ENCODE peak calls at places on chromosomes 16 and 17, in six cellular contexts. I, T, S, E, F and J are unnamed samples.

GRCh38 chr17:9907883-9908648 is 3.0 kb upstream of the RCVRN start:
- DNase-seq in F (no peak), E (no peak), S (no peak), T (no peak), I (no peak), J (no peak)

GRCh38 chr16:55272787-55273186 is 51.2 kb upstream of the IRX6 start:
- DNase-seq in S (no peak), E (no peak), F (no peak), T (no peak), I (no peak), J (no peak)

GRCh38 chr16:12010388-12011251 is 34.1 kb downstream of the SNX29 start:
- DNase-seq in I (no peak), S (no peak), F (no peak), E (no peak), T (no peak), J (no peak)

GRCh38 chr17:61305024-61305423 is 94.6 kb upstream of the TBX2 start:
- DNase-seq in E (no peak), T (no peak), F (peak; percentile 22), S (no peak), I (no peak), J (no peak)

GRCh38 chr17:33667052-33667509 is 374.0 kb upstream of the ASIC2 start:
- DNase-seq in I (no peak), F (no peak), E (no peak), S (no peak), T (no peak), J (no peak)

GRCh38 chr16:75012380-75013081 is 13.7 kb downstream of the ZNRF1 start:
- DNase-seq in E (no peak), S (no peak), F (no peak), T (no peak), I (no peak), J (no peak)

GRCh38 chr17:8188408-8188839 is 1.6 kb downstream of the BORCS6 start:
- DNase-seq in S (no peak), E (no peak), I (no peak), F (no peak), T (no peak), J (no peak)

GRCh38 chr16:54326266-54326662 is 39.7 kb upstream of the IRX3 start:
- DNase-seq in S (no peak), I (no peak), E (no peak), T (no peak), F (no peak), J (no peak)

GRCh38 chr16:50270510-50271147 is 4.3 kb downstream of the ADCY7 start:
- DNase-seq in T (no peak), F (no peak), I (peak; percentile 52), E (no peak), S (no peak), J (no peak)

GRCh38 chr17:57948555-57949420 is 6.4 kb downstream of the CUEDC1 start:
- DNase-seq in S (no peak), I (peak; percentile 46), F (no peak), E (no peak), T (no peak), J (no peak)

GRCh38 chr16:2299121-2299914 is 31.4 kb upstream of the RNPS1 start:
- DNase-seq in S (no peak), I (no peak), T (no peak), E (no peak), F (no peak), J (no peak)

GRCh38 chr17:80760501-80760900 is 215.9 kb downstream of the RPTOR start:
- DNase-seq in T (no peak), F (no peak), S (no peak), E (no peak), I (peak; percentile 69), J (no peak)

GRCh38 chr17:40963838-40964237 is 2.9 kb downstream of the KRT39 start:
- DNase-seq in I (no peak), E (no peak), F (no peak), S (no peak), T (no peak), J (no peak)

GRCh38 chr17:44086364-44087311 is 16.1 kb downstream of the G6PC3 start:
- DNase-seq in F (no peak), S (no peak), T (no peak), I (no peak), E (no peak), J (no peak)

GRCh38 chr16:57147381-57148191 is 38.3 kb downstream of the PSME3IP1 start:
- DNase-seq in F (no peak), T (no peak), E (no peak), S (no peak), I (no peak), J (no peak)

GRCh38 chr17:1137465-1137894 is 42.3 kb downstream of the ABR start:
- DNase-seq in I (no peak), S (peak; percentile 51), T (peak; percentile 45), F (no peak), E (no peak), J (no peak)

GRCh38 chr17:76191891-76192290 is 48.4 kb downstream of the RNF157 start:
- DNase-seq in S (no peak), E (no peak), I (no peak), F (no peak), T (no peak), J (no peak)

GRCh38 chr17:28963212-28963611 is 11.9 kb upstream of the PHF12 start:
- DNase-seq in F (no peak), T (no peak), I (no peak), S (no peak), E (no peak), J (no peak)

GRCh38 chr17:7192271-7192937 is 13.2 kb upstream of the ASGR1 start:
- DNase-seq in I (peak; percentile 22), S (no peak), T (no peak), E (no peak), F (no peak), J (no peak)

GRCh38 chr17:31697838-31698237 is 161.2 kb downstream of the COPRS start:
- DNase-seq in T (no peak), E (peak; percentile 44), I (no peak), S (no peak), F (no peak), J (no peak)

GRCh38 chr16:70725024-70725911 is 39.4 kb upstream of the MTSS2 start:
- DNase-seq in F (no peak), E (no peak), T (no peak), I (peak; percentile 81), S (no peak), J (no peak)

GRCh38 chr16:1100084-1100800 is 4.2 kb upstream of the C1QTNF8 start:
- DNase-seq in E (no peak), S (no peak), T (no peak), I (no peak), F (no peak), J (no peak)

GRCh38 chr17:57959929-57960328 is 4.7 kb upstream of the CUEDC1 start:
- DNase-seq in T (no peak), I (no peak), S (no peak), F (peak; percentile 49), E (no peak), J (no peak)

GRCh38 chr17:21213491-21214014 is 408 bp downstream of the TMEM11 start:
- DNase-seq in S (no peak), I (peak; percentile 74), F (no peak), T (peak; percentile 3), E (peak; percentile 69), J (no peak)

GRCh38 chr17:21214015-21214776 is at the start of gene TMEM11:
- DNase-seq in I (peak; percentile 98), E (peak; percentile 97), T (peak; percentile 87), S (peak; percentile 96), F (peak; percentile 95), J (peak; percentile 87)

GRCh38 chr17:21211825-21212479 is 2.0 kb downstream of the TMEM11 start:
- DNase-seq in T (no peak), F (no peak), I (no peak), S (no peak), E (no peak), J (no peak)

GRCh38 chr17:21214777-21215541 is 998 bp upstream of the TMEM11 start:
- DNase-seq in I (peak; percentile 56), S (no peak), F (no peak), E (no peak), T (no peak), J (no peak)

DNA sequence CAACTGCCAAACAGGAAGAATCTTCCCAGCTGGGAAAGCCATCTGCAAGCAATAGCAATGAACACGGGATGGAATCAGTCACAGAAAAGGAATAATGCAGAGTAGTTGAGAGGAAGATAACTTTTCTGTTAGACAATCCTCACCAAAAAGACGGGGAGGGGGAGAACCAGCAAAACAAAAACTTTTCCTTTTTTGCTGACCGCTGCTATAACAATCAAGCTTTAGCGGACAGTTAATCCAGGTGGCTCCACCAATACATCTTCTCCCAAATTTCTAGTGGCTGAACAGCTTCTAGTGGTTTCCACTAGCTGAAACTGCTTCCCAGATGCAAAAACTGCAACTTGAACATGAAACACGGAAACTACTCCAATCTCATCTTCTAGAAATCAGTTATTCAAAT is 956 bp downstream of the TMEM11 start:
- DNase-seq in T (no peak), S (no peak), F (no peak), I (no peak), E (no peak), J (no peak)
- H3K4me1 ChIP-seq in T (peaks cover 23% of the 10 kb centered on the region), S (peaks cover 5% of the 10 kb centered on the region), F (peaks cover 67% of the 10 kb centered on the region), I (peaks cover 64% of the 10 kb centered on the region), E (peaks cover 20% of the 10 kb centered on the region), J (peaks cover 4% of the 10 kb centered on the region)

GRCh38 chr17:78128616-78129384 is at the start of gene TMC6:
- DNase-seq in F (no peak), S (peak; percentile 68), T (peak; percentile 69), I (peak; percentile 85), E (no peak), J (no peak)

GRCh38 chr17:78129385-78130079 is 977 bp upstream of the TMC6 start:
- DNase-seq in F (no peak), S (no peak), E (no peak), I (no peak), T (no peak), J (no peak)

GRCh38 chr17:78126895-78127239 is 1.7 kb downstream of the TMC6 start:
- DNase-seq in I (no peak), E (no peak), F (no peak), T (no peak), S (no peak), J (no peak)

GRCh38 chr17:78127240-78127887 is 1.2 kb downstream of the TMC6 start:
- DNase-seq in E (peak; percentile 78), T (peak; percentile 56), I (peak; percentile 90), S (peak; percentile 55), F (no peak), J (no peak)

GRCh38 chr17:78127888-78128615 is 503 bp downstream of the TMC6 start:
- DNase-seq in T (no peak), E (peak; percentile 68), F (no peak), I (no peak), S (no peak), J (no peak)
- H3K4me1 ChIP-seq in T (peaks cover 75% of the 10 kb centered on the region), E (peaks cover 19% of the 10 kb centered on the region), F (peaks cover 85% of the 10 kb centered on the region), I (peaks cover 81% of the 10 kb centered on the region), S (peaks cover 8% of the 10 kb centered on the region), J (peaks cover 11% of the 10 kb centered on the region)

GRCh38 chr16:8950580-8951077 is 13.1 kb downstream of the USP7 start:
- DNase-seq in T (no peak), I (no peak), E (peak; percentile 34), S (no peak), F (no peak), J (no peak)
- H3K4me1 ChIP-seq in T (peaks cover 59% of the 10 kb centered on the region), I (peaks cover 69% of the 10 kb centered on the region), E (peaks cover 33% of the 10 kb centered on the region), S (peaks cover 32% of the 10 kb centered on the region), F (peaks cover 84% of the 10 kb centered on the region), J (peaks cover 6% of the 10 kb centered on the region)

DNA sequence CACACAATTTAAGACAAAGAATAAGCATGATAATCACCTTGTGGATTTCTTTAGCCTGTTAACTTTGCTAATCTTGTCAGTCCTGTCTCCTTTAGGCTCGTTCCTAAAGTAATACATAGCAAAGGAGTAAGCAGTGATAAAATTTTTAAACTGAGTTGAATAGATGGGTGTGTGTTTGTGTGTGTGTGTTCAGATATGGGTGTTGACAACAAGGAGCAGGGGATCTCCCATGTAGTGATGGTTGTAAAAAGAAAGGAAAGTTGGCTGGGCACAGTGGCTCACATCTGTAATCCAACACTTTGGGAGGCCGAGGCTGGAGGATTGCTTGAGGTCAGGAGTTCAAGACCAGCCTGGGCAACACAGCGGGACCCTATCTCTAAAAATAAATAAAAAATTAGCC is 44.6 kb upstream of the KCNJ2 start:
- DNase-seq in S (no peak), T (no peak), E (no peak), F (no peak), I (no peak), J (no peak)
- H3K4me1 ChIP-seq in S (no peaks in the 10 kb centered on the region), T (no peaks in the 10 kb centered on the region), E (no peaks in the 10 kb centered on the region), F (no peaks in the 10 kb centered on the region), I (peaks cover 8% of the 10 kb centered on the region), J (no peaks in the 10 kb centered on the region)